ENCODE peak calls at places on chromosomes 16 and 17, in four cellular contexts. One of them, this sample, is unnamed.

GRCh38 chr16:53089434-53090270 is 34.9 kb downstream of the CHD9 start:
- DNase-seq in left lung: no peak
- DNase-seq in cardiac muscle cell: peak; percentile 77
- DNase-seq in psoas muscle: no peak
- DNase-seq in this sample: peak; percentile 44

GRCh38 chr16:53756329-53756996 is 52.5 kb downstream of the FTO start:
- DNase-seq in left lung: no peak
- DNase-seq in cardiac muscle cell: peak; percentile 37
- DNase-seq in psoas muscle: no peak
- DNase-seq in this sample: no peak

GRCh38 chr17:42928714-42929496 is 28.3 kb downstream of the G6PC1 start:
- DNase-seq in left lung: no peak
- DNase-seq in cardiac muscle cell: peak; percentile 90
- DNase-seq in psoas muscle: no peak
- DNase-seq in this sample: peak; percentile 73

GRCh38 chr17:42337442-42337841 is 49.1 kb downstream of the STAT5A start:
- DNase-seq in left lung: no peak
- DNase-seq in cardiac muscle cell: no peak
- DNase-seq in psoas muscle: no peak
- DNase-seq in this sample: no peak

GRCh38 chr16:56869513-56870270 is 4.7 kb downstream of the SLC12A3 start:
- DNase-seq in left lung: no peak
- DNase-seq in cardiac muscle cell: peak; percentile 26
- DNase-seq in psoas muscle: no peak
- DNase-seq in this sample: peak; percentile 20

GRCh38 chr16:73037845-73038570 is 9.9 kb downstream of the ZFHX3 start:
- DNase-seq in left lung: no peak
- DNase-seq in cardiac muscle cell: no peak
- DNase-seq in psoas muscle: no peak
- DNase-seq in this sample: no peak

GRCh38 chr17:4899341-4900230 is at the start of gene C17orf107:
- DNase-seq in left lung: peak; percentile 97
- DNase-seq in cardiac muscle cell: peak; percentile 89
- DNase-seq in psoas muscle: peak; percentile 83
- DNase-seq in this sample: peak; percentile 89

GRCh38 chr17:79087428-79088143 is 13.0 kb downstream of the ENGASE start:
- DNase-seq in left lung: peak; percentile 90
- DNase-seq in cardiac muscle cell: peak; percentile 63
- DNase-seq in psoas muscle: peak; percentile 88
- DNase-seq in this sample: peak; percentile 57

GRCh38 chr16:15705064-15705565 is 55.1 kb downstream of the NDE1 start:
- DNase-seq in left lung: no peak
- DNase-seq in cardiac muscle cell: no peak
- DNase-seq in psoas muscle: no peak
- DNase-seq in this sample: no peak

GRCh38 chr16:53429221-53429943 is 4.9 kb upstream of the RBL2 start:
- DNase-seq in left lung: no peak
- DNase-seq in cardiac muscle cell: peak; percentile 84
- DNase-seq in psoas muscle: no peak
- DNase-seq in this sample: peak; percentile 72

GRCh38 chr16:79042886-79043285 is 557.7 kb downstream of the MAF start:
- DNase-seq in left lung: no peak
- DNase-seq in cardiac muscle cell: no peak
- DNase-seq in psoas muscle: no peak
- DNase-seq in this sample: no peak

GRCh38 chr16:14475370-14476139 is 154.5 kb downstream of the PARN start:
- DNase-seq in left lung: no peak
- DNase-seq in cardiac muscle cell: no peak
- DNase-seq in psoas muscle: no peak
- DNase-seq in this sample: peak; percentile 80

GRCh38 chr17:47615766-47616424 is 33.8 kb upstream of the KPNB1 start:
- DNase-seq in left lung: no peak
- DNase-seq in cardiac muscle cell: peak; percentile 70
- DNase-seq in psoas muscle: no peak
- DNase-seq in this sample: peak; percentile 54

GRCh38 chr17:72467841-72468653 is 347.2 kb downstream of the SOX9 start:
- DNase-seq in left lung: no peak
- DNase-seq in cardiac muscle cell: peak; percentile 79
- DNase-seq in psoas muscle: peak; percentile 66
- DNase-seq in this sample: peak; percentile 97

GRCh38 chr17:39666601-39667261 is 1.5 kb upstream of the PNMT start:
- DNase-seq in left lung: no peak
- DNase-seq in cardiac muscle cell: no peak
- DNase-seq in psoas muscle: peak; percentile 94
- DNase-seq in this sample: no peak

GRCh38 chr16:14486520-14487303 is 143.3 kb downstream of the PARN start:
- DNase-seq in left lung: no peak
- DNase-seq in cardiac muscle cell: peak; percentile 96
- DNase-seq in psoas muscle: peak; percentile 86
- DNase-seq in this sample: peak; percentile 92

GRCh38 chr17:80105762-80106161 is 4.4 kb downstream of the GAA start:
- DNase-seq in left lung: peak; percentile 82
- DNase-seq in cardiac muscle cell: peak; percentile 27
- DNase-seq in psoas muscle: peak; percentile 40
- DNase-seq in this sample: peak; percentile 67

GRCh38 chr17:45257115-45257514 is 4.8 kb downstream of the SPATA32 start:
- DNase-seq in left lung: peak; percentile 48
- DNase-seq in cardiac muscle cell: no peak
- DNase-seq in psoas muscle: no peak
- DNase-seq in this sample: no peak

GRCh38 chr17:61005358-61005757 is 327.7 kb downstream of the BCAS3 start:
- DNase-seq in left lung: no peak
- DNase-seq in cardiac muscle cell: peak; percentile 36
- DNase-seq in psoas muscle: no peak
- DNase-seq in this sample: no peak

GRCh38 chr17:68564415-68565111 is 36.6 kb downstream of the FAM20A start:
- DNase-seq in left lung: no peak
- DNase-seq in cardiac muscle cell: no peak
- DNase-seq in psoas muscle: no peak
- DNase-seq in this sample: peak; percentile 95

GRCh38 chr16:29816694-29817441 is 916 bp downstream of the PAGR1 start:
- DNase-seq in left lung: peak; percentile 91
- DNase-seq in cardiac muscle cell: peak; percentile 78
- DNase-seq in psoas muscle: peak; percentile 77
- DNase-seq in this sample: peak; percentile 55

GRCh38 chr17:20952183-20952582 is 90.6 kb downstream of the USP22 start:
- DNase-seq in left lung: no peak
- DNase-seq in cardiac muscle cell: no peak
- DNase-seq in psoas muscle: no peak
- DNase-seq in this sample: peak; percentile 55

GRCh38 chr17:17779015-17779611 is 57.7 kb downstream of the SREBF1 start:
- DNase-seq in left lung: no peak
- DNase-seq in cardiac muscle cell: no peak
- DNase-seq in psoas muscle: peak; percentile 65
- DNase-seq in this sample: no peak

GRCh38 chr17:31269597-31269996 is 27.4 kb downstream of the OMG start:
- DNase-seq in left lung: no peak
- DNase-seq in cardiac muscle cell: peak; percentile 97
- DNase-seq in psoas muscle: no peak
- DNase-seq in this sample: peak; percentile 83

GRCh38 chr16:84700518-84701277 is 898 bp downstream of the USP10 start:
- DNase-seq in left lung: no peak
- DNase-seq in cardiac muscle cell: no peak
- DNase-seq in psoas muscle: no peak
- DNase-seq in this sample: peak; percentile 38

GRCh38 chr16:68116256-68116853 is 31.2 kb downstream of the NFATC3 start:
- DNase-seq in left lung: no peak
- DNase-seq in cardiac muscle cell: peak; percentile 59
- DNase-seq in psoas muscle: no peak
- DNase-seq in this sample: peak; percentile 65

GRCh38 chr17:70648166-70648565 is 478.8 kb downstream of the KCNJ2 start:
- DNase-seq in left lung: no peak
- DNase-seq in cardiac muscle cell: no peak
- DNase-seq in psoas muscle: no peak
- DNase-seq in this sample: no peak

GRCh38 chr16:3574195-3574594 is 3.0 kb downstream of the NLRC3 start:
- DNase-seq in left lung: peak; percentile 63
- DNase-seq in cardiac muscle cell: no peak
- DNase-seq in psoas muscle: peak; percentile 39
- DNase-seq in this sample: no peak

GRCh38 chr17:39745335-39746144 is 7.8 kb downstream of the GRB7 start:
- DNase-seq in left lung: no peak
- DNase-seq in cardiac muscle cell: no peak
- DNase-seq in psoas muscle: peak; percentile 52
- DNase-seq in this sample: no peak

GRCh38 chr16:29321000-29321393 is 85.5 kb downstream of the NPIPB11 start:
- DNase-seq in left lung: peak; percentile 58
- DNase-seq in cardiac muscle cell: no peak
- DNase-seq in psoas muscle: no peak
- DNase-seq in this sample: no peak

GRCh38 chr16:86854895-86855294 is 276.5 kb downstream of the FOXL1 start:
- DNase-seq in left lung: no peak
- DNase-seq in cardiac muscle cell: no peak
- DNase-seq in psoas muscle: no peak
- DNase-seq in this sample: no peak

GRCh38 chr17:2797632-2798031 is 1.4 kb downstream of the RAP1GAP2 start:
- DNase-seq in left lung: peak; percentile 50
- DNase-seq in cardiac muscle cell: no peak
- DNase-seq in psoas muscle: no peak
- DNase-seq in this sample: no peak

DNA sequence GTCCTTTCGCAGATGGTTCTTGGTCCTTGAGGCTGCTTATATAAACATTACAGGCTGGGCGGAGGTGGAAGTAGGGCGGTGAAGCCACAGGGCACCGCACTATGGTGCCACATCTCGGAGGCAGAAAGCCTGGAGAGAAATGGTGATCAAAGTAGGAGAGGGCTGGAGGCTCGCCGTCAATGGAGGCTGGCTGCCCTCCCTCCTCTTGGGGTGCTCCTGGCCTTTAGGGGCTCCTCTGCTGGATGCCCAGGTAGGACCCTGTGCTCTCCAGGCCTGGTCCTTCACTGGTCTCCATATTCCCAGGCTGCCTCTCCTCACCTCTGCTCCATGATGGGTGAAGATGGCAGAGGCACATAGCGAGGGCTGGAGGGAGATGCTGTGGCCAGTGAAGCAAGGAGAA is 2.1 kb upstream of the TLCD2 start:
- DNase-seq in left lung: peak; percentile 50
- DNase-seq in cardiac muscle cell: no peak
- DNase-seq in psoas muscle: peak; percentile 39
- DNase-seq in this sample: no peak
- H3K4me3 ChIP-seq in left lung: no peak overlapping the region
- H3K4me3 ChIP-seq in cardiac muscle cell: no peak overlapping the region
- H3K4me3 ChIP-seq in psoas muscle: peak overlapping the region; percentile 97
- H3K4me3 ChIP-seq in this sample: no peak overlapping the region

GRCh38 chr17:12634789-12635414 is 30.8 kb upstream of the MYOCD start:
- DNase-seq in left lung: no peak
- DNase-seq in cardiac muscle cell: peak; percentile 9
- DNase-seq in psoas muscle: no peak
- DNase-seq in this sample: no peak
- TF ChIP-seq CTCF in left lung: no peak
- TF ChIP-seq CTCF in cardiac muscle cell: no peak
- TF ChIP-seq CTCF in psoas muscle: no peak
- TF ChIP-seq CTCF in this sample: no peak

GRCh38 chr17:38463451-38463858 is 35.2 kb downstream of the ARHGAP23 start:
- DNase-seq in left lung: no peak
- DNase-seq in cardiac muscle cell: no peak
- DNase-seq in psoas muscle: no peak
- DNase-seq in this sample: peak; percentile 47

GRCh38 chr17:38464251-38464722 is 36.0 kb downstream of the ARHGAP23 start:
- DNase-seq in left lung: no peak
- DNase-seq in cardiac muscle cell: no peak
- DNase-seq in psoas muscle: peak; percentile 87
- DNase-seq in this sample: no peak

GRCh38 chr17:38466346-38467315 is 38.4 kb downstream of the ARHGAP23 start:
- DNase-seq in left lung: no peak
- DNase-seq in cardiac muscle cell: no peak
- DNase-seq in psoas muscle: peak; percentile 63
- DNase-seq in this sample: no peak

GRCh38 chr17:38465420-38466345 is 37.4 kb downstream of the ARHGAP23 start:
- DNase-seq in left lung: no peak
- DNase-seq in cardiac muscle cell: peak; percentile 40
- DNase-seq in psoas muscle: peak; percentile 94
- DNase-seq in this sample: peak; percentile 45

DNA sequence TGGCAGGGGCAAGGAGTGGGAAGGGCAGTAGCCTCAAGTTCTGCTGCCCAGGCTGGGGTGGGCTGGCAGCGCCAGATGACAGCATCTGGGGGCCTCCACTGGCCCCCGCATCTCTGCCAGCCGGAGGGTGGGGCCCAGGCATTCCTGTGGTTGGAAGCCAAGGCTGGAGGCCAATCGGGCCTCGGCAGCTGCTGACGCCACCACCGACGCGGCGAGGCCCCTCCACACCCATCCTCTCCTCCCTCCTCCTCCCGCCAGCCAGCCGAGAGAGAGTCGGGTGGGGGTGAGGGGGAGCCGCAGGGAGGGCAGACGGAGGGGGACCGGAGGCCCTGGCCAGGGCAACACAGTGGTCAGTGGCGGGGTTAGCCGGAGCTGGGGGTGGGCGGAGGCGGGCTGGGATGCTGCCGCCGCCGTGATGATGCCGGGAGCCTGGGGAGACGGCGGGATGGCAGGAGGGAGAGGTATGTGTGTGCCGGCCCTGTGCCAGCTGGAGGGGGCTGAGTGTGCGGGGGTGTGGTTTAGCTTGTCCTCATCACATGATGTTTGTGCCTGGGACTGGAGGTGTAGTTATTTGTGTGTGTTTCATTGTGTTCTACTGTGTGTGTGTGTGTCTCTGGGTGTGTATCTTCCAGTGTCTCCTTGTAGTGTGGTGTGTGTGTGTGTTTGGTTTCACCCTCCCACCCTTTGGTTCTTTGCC is 36.6 kb downstream of the ARHGAP23 start:
- DNase-seq in left lung: peak; percentile 85
- DNase-seq in cardiac muscle cell: peak; percentile 97
- DNase-seq in psoas muscle: peak; percentile 92
- DNase-seq in this sample: peak; percentile 87
- H3K4me3 ChIP-seq in left lung: peak overlapping the region; percentile 32
- H3K4me3 ChIP-seq in cardiac muscle cell: no peak overlapping the region
- H3K4me3 ChIP-seq in psoas muscle: peak overlapping the region; percentile 60
- H3K4me3 ChIP-seq in this sample: peak overlapping the region; percentile 56

DNA sequence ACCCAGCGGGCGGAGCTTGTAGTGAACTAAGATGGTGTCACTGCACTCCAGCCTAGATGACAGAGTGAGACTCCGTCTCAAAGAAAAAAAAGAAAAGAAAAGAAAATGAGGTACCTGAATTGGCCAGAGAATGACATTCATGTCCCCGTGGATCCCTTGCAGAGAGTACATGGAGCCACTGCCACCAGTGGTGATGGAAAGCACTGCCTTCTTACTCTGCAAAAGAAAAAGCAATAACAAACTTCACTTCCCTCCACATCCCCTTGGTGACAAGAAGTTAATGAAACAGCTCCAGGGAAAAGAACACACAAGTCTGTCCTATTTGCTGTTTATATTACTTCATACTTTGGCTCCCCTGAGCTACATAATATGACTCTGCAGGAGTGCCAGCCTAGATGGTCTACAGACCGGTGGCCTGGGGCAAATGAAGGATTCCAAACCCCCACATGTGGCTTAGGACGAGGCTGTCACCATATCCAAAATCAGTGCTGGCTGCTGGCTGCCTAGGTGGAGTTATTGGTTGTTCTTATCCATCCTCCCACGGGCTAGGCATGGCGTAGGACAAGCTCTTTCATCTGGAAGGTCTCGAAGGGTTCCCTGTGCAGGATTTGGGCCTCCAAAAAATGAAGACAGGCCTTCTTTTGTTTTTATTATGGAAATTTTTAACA is 13.3 kb downstream of the NQO1 start:
- DNase-seq in left lung: no peak
- DNase-seq in cardiac muscle cell: no peak
- DNase-seq in psoas muscle: no peak
- DNase-seq in this sample: no peak
- TF ChIP-seq CTCF in left lung: no peak
- TF ChIP-seq CTCF in cardiac muscle cell: no peak
- TF ChIP-seq CTCF in psoas muscle: no peak
- TF ChIP-seq CTCF in this sample: no peak

This sample was measured in epithelial cell of esophagus.